ENCODE peak calls at places on chromosomes 3 and 15, in eight cellular contexts. A is uterus, W is WTC11, Z is astrocyte of the spinal cord, J is GF-D8, P is AG09319, S is HCT116, I is colonic mucosa. C is an unnamed sample.

GRCh38 chr15:78727561-78727960 is 83.7 kb downstream of the ADAMTS7 start:
- DNase-seq in J (no peak), W (no peak), A (no peak), Z (peak; percentile 47), P (no peak), I (no peak), S (no peak), C (no peak)

GRCh38 chr3:42855219-42855546 is 20.5 kb downstream of the CYP8B1 start:
- DNase-seq in P (no peak), S (no peak), J (no peak), Z (no peak), A (no peak), W (no peak), I (no peak), C (no peak)

GRCh38 chr15:63076136-63077005 is 33.8 kb downstream of the TPM1 start:
- DNase-seq in J (no peak), P (no peak), A (no peak), Z (peak; percentile 31), W (peak; percentile 43), S (no peak), I (no peak), C (no peak)

GRCh38 chr3:107604057-107604802 is 81.5 kb downstream of the BBX start:
- DNase-seq in A (no peak), J (no peak), S (no peak), P (no peak), I (no peak), W (no peak), Z (peak; percentile 44), C (no peak)

GRCh38 chr15:34628577-34629152 is 45.2 kb upstream of the GOLGA8B start:
- DNase-seq in J (no peak), A (no peak), S (no peak), Z (no peak), W (no peak), I (no peak), P (no peak), C (no peak)

GRCh38 chr15:91603681-91604080 is 249.8 kb upstream of the SLCO3A1 start:
- DNase-seq in I (no peak), A (no peak), Z (peak; percentile 59), S (no peak), W (no peak), J (no peak), P (no peak), C (no peak)

GRCh38 chr3:150038830-150039229 is 68.1 kb upstream of the PFN2 start:
- DNase-seq in I (no peak), Z (no peak), S (no peak), J (no peak), P (no peak), A (no peak), W (no peak), C (no peak)

GRCh38 chr3:42014443-42014945 is 52.6 kb upstream of the ULK4 start:
- DNase-seq in A (no peak), W (no peak), I (no peak), Z (peak; percentile 39), P (no peak), S (no peak), J (no peak), C (no peak)

GRCh38 chr3:55162031-55162784 is 234.3 kb upstream of the LRTM1 start:
- DNase-seq in A (no peak), I (no peak), P (no peak), W (no peak), J (no peak), Z (peak; percentile 81), S (no peak), C (no peak)

GRCh38 chr15:90765489-90765888 is 48.3 kb downstream of the BLM start:
- DNase-seq in W (no peak), Z (no peak), I (no peak), S (no peak), J (no peak), A (no peak), P (no peak), C (no peak)

GRCh38 chr15:87672309-87672897 is 584.1 kb downstream of the NTRK3 start:
- DNase-seq in W (peak; percentile 66), Z (peak; percentile 35), S (no peak), P (peak; percentile 7), A (peak; percentile 27), J (no peak), I (no peak), C (no peak)

GRCh38 chr15:68204361-68204760 is 771 bp downstream of the CALML4 start:
- DNase-seq in A (no peak), W (no peak), I (no peak), J (no peak), Z (no peak), S (no peak), P (no peak), C (no peak)

GRCh38 chr15:72086920-72087648 is 30.9 kb downstream of the MYO9A start:
- DNase-seq in W (no peak), P (no peak), J (no peak), I (no peak), Z (no peak), A (no peak), S (no peak), C (no peak)

GRCh38 chr3:186110975-186111974 is 2.4 kb upstream of the ETV5 start:
- DNase-seq in P (no peak), S (no peak), I (no peak), Z (no peak), J (peak; percentile 57), A (no peak), W (no peak), C (no peak)

GRCh38 chr3:40620151-40620550 is 95.4 kb downstream of the ZNF621 start:
- DNase-seq in A (no peak), J (no peak), P (no peak), S (no peak), Z (no peak), W (no peak), I (no peak), C (no peak)

GRCh38 chr3:79419222-79419621 is 348.6 kb downstream of the ROBO1 start:
- DNase-seq in J (no peak), P (no peak), S (no peak), W (no peak), Z (no peak), I (no peak), A (no peak), C (no peak)

GRCh38 chr3:40704224-40704623 is 179.5 kb downstream of the ZNF621 start:
- DNase-seq in P (no peak), J (no peak), W (no peak), A (no peak), S (no peak), I (no peak), Z (no peak), C (no peak)

GRCh38 chr15:69664572-69665326 is 212.1 kb downstream of the RPLP1 start:
- DNase-seq in J (no peak), Z (no peak), W (no peak), P (no peak), I (no peak), A (no peak), S (no peak), C (no peak)

GRCh38 chr3:177333535-177334495 is 136.5 kb upstream of the TBL1XR1 start:
- DNase-seq in Z (no peak), W (no peak), J (peak; percentile 53), S (no peak), I (no peak), P (no peak), A (no peak), C (no peak)

GRCh38 chr15:83516935-83517334 is 69.8 kb downstream of the SH3GL3 start:
- DNase-seq in A (no peak), Z (peak; percentile 6), P (no peak), S (no peak), W (no peak), I (no peak), J (no peak), C (no peak)

GRCh38 chr3:86865506-86865905 is 125.4 kb downstream of the VGLL3 start:
- DNase-seq in J (no peak), P (no peak), Z (peak; percentile 47), S (no peak), I (no peak), W (no peak), A (no peak), C (no peak)

GRCh38 chr3:9116351-9116750 is 133.1 kb downstream of the SRGAP3 start:
- DNase-seq in P (no peak), I (no peak), W (no peak), J (no peak), Z (no peak), A (no peak), S (no peak), C (no peak)

C was measured in activated T-cell treated with anti-CD3 and anti-CD28 coated beads, Interleukin-2, amount 50 U/mL, for 48 hours.